ENCODE peak calls at places on chromosomes 1 and 21, in five cellular contexts. One of them, this sample, is unnamed. For H3K9me3, the result is how much of the 10 kb centered on the place peaks cover.

GRCh38 chr1:68600049-68600661 is 103.3 kb upstream of the DEPDC1 start:
- DNase-seq in left lung: no peak
- DNase-seq in left ventricle myocardium inferior: no peak
- DNase-seq in CD4-positive, CD25-positive, alpha-beta regulatory T cell: no peak
- DNase-seq in PC-9: no peak
- DNase-seq in this sample: peak

GRCh38 chr1:109133815-109134214 is 19.9 kb downstream of the ELAPOR1 start:
- DNase-seq in left lung: peak
- DNase-seq in left ventricle myocardium inferior: peak
- DNase-seq in CD4-positive, CD25-positive, alpha-beta regulatory T cell: peak
- DNase-seq in PC-9: no peak
- DNase-seq in this sample: no peak

GRCh38 chr1:118366296-118366695 is 181.3 kb upstream of the SPAG17 start:
- DNase-seq in left lung: no peak
- DNase-seq in left ventricle myocardium inferior: no peak
- DNase-seq in CD4-positive, CD25-positive, alpha-beta regulatory T cell: no peak
- DNase-seq in PC-9: no peak
- DNase-seq in this sample: no peak

GRCh38 chr1:118481091-118481490 is 296.1 kb upstream of the SPAG17 start:
- DNase-seq in left lung: no peak
- DNase-seq in left ventricle myocardium inferior: no peak
- DNase-seq in CD4-positive, CD25-positive, alpha-beta regulatory T cell: no peak
- DNase-seq in PC-9: no peak
- DNase-seq in this sample: no peak

GRCh38 chr1:112906155-112906698 is 49.8 kb downstream of the SLC16A1 start:
- DNase-seq in left lung: no peak
- DNase-seq in left ventricle myocardium inferior: no peak
- DNase-seq in CD4-positive, CD25-positive, alpha-beta regulatory T cell: no peak
- DNase-seq in PC-9: no peak
- DNase-seq in this sample: no peak

GRCh38 chr1:230401763-230402294 is 24.3 kb downstream of the PGBD5 start:
- DNase-seq in left lung: no peak
- DNase-seq in left ventricle myocardium inferior: no peak
- DNase-seq in CD4-positive, CD25-positive, alpha-beta regulatory T cell: no peak
- DNase-seq in PC-9: no peak
- DNase-seq in this sample: peak

GRCh38 chr1:3616861-3617260 is 5.6 kb upstream of the MEGF6 start:
- DNase-seq in left lung: no peak
- DNase-seq in left ventricle myocardium inferior: no peak
- DNase-seq in CD4-positive, CD25-positive, alpha-beta regulatory T cell: no peak
- DNase-seq in PC-9: no peak
- DNase-seq in this sample: no peak

GRCh38 chr1:168729405-168729802 is 398 bp upstream of the DPT start:
- DNase-seq in left lung: no peak
- DNase-seq in left ventricle myocardium inferior: no peak
- DNase-seq in CD4-positive, CD25-positive, alpha-beta regulatory T cell: no peak
- DNase-seq in PC-9: no peak
- DNase-seq in this sample: peak

GRCh38 chr1:160808289-160808688 is 12.3 kb downstream of the LY9 start:
- DNase-seq in left lung: no peak
- DNase-seq in left ventricle myocardium inferior: no peak
- DNase-seq in CD4-positive, CD25-positive, alpha-beta regulatory T cell: no peak
- DNase-seq in PC-9: no peak
- DNase-seq in this sample: no peak

GRCh38 chr1:15426492-15427279 is 11.6 kb upstream of the CTRC start:
- DNase-seq in left lung: no peak
- DNase-seq in left ventricle myocardium inferior: no peak
- DNase-seq in CD4-positive, CD25-positive, alpha-beta regulatory T cell: no peak
- DNase-seq in PC-9: no peak
- DNase-seq in this sample: peak

GRCh38 chr1:45266151-45266801 is 59.9 kb upstream of the ZSWIM5 start:
- DNase-seq in left lung: no peak
- DNase-seq in left ventricle myocardium inferior: peak
- DNase-seq in CD4-positive, CD25-positive, alpha-beta regulatory T cell: no peak
- DNase-seq in PC-9: no peak
- DNase-seq in this sample: peak

GRCh38 chr1:111789666-111790316 is 34.1 kb downstream of the DDX20 start:
- DNase-seq in left lung: no peak
- DNase-seq in left ventricle myocardium inferior: no peak
- DNase-seq in CD4-positive, CD25-positive, alpha-beta regulatory T cell: no peak
- DNase-seq in PC-9: no peak
- DNase-seq in this sample: peak

GRCh38 chr1:91835087-91835521 is 50.8 kb downstream of the TGFBR3 start:
- DNase-seq in left lung: no peak
- DNase-seq in left ventricle myocardium inferior: no peak
- DNase-seq in CD4-positive, CD25-positive, alpha-beta regulatory T cell: no peak
- DNase-seq in PC-9: peak
- DNase-seq in this sample: no peak

GRCh38 chr1:22447581-22448215 is 4.0 kb upstream of the ZBTB40 start:
- DNase-seq in left lung: no peak
- DNase-seq in left ventricle myocardium inferior: no peak
- DNase-seq in CD4-positive, CD25-positive, alpha-beta regulatory T cell: no peak
- DNase-seq in PC-9: no peak
- DNase-seq in this sample: peak

GRCh38 chr1:218570456-218570855 is 225.3 kb downstream of the TGFB2 start:
- DNase-seq in left lung: no peak
- DNase-seq in left ventricle myocardium inferior: no peak
- DNase-seq in CD4-positive, CD25-positive, alpha-beta regulatory T cell: no peak
- DNase-seq in PC-9: no peak
- DNase-seq in this sample: peak

GRCh38 chr1:84632975-84633427 is 57.3 kb downstream of the SSX2IP start:
- DNase-seq in left lung: no peak
- DNase-seq in left ventricle myocardium inferior: no peak
- DNase-seq in CD4-positive, CD25-positive, alpha-beta regulatory T cell: peak
- DNase-seq in PC-9: peak
- DNase-seq in this sample: peak

GRCh38 chr1:161044908-161045748 is 649 bp downstream of the USF1 start:
- DNase-seq in left lung: peak
- DNase-seq in left ventricle myocardium inferior: peak
- DNase-seq in CD4-positive, CD25-positive, alpha-beta regulatory T cell: peak
- DNase-seq in PC-9: peak
- DNase-seq in this sample: peak

GRCh38 chr1:193417945-193418744 is 231.7 kb upstream of the B3GALT2 start:
- DNase-seq in left lung: no peak
- DNase-seq in left ventricle myocardium inferior: no peak
- DNase-seq in CD4-positive, CD25-positive, alpha-beta regulatory T cell: peak
- DNase-seq in PC-9: no peak
- DNase-seq in this sample: peak

GRCh38 chr1:68344208-68344607 is 105.5 kb downstream of the RPE65 start:
- DNase-seq in left lung: no peak
- DNase-seq in left ventricle myocardium inferior: no peak
- DNase-seq in CD4-positive, CD25-positive, alpha-beta regulatory T cell: no peak
- DNase-seq in PC-9: peak
- DNase-seq in this sample: no peak

GRCh38 chr21:24045775-24046215 is 1561.5 kb downstream of the MRPL39 start:
- DNase-seq in left lung: peak
- DNase-seq in left ventricle myocardium inferior: peak
- DNase-seq in CD4-positive, CD25-positive, alpha-beta regulatory T cell: peak
- DNase-seq in PC-9: no peak
- DNase-seq in this sample: peak

GRCh38 chr1:160256396-160257046 is 5.8 kb downstream of the DCAF8 start:
- DNase-seq in left lung: no peak
- DNase-seq in left ventricle myocardium inferior: no peak
- DNase-seq in CD4-positive, CD25-positive, alpha-beta regulatory T cell: no peak
- DNase-seq in PC-9: peak
- DNase-seq in this sample: peak

GRCh38 chr1:233294991-233295774 is at the start of gene PCNX2:
- DNase-seq in left lung: peak
- DNase-seq in left ventricle myocardium inferior: no peak
- DNase-seq in CD4-positive, CD25-positive, alpha-beta regulatory T cell: peak
- DNase-seq in PC-9: peak
- DNase-seq in this sample: peak

GRCh38 chr1:184647471-184647870 is 107.2 kb downstream of the EDEM3 start:
- DNase-seq in left lung: no peak
- DNase-seq in left ventricle myocardium inferior: no peak
- DNase-seq in CD4-positive, CD25-positive, alpha-beta regulatory T cell: no peak
- DNase-seq in PC-9: no peak
- DNase-seq in this sample: peak

GRCh38 chr1:30704271-30704670 is 19.1 kb downstream of the MATN1 start:
- DNase-seq in left lung: no peak
- DNase-seq in left ventricle myocardium inferior: no peak
- DNase-seq in CD4-positive, CD25-positive, alpha-beta regulatory T cell: no peak
- DNase-seq in PC-9: no peak
- DNase-seq in this sample: peak

GRCh38 chr1:42966688-42967609 is 8.3 kb upstream of the SLC2A1 start:
- DNase-seq in left lung: peak
- DNase-seq in left ventricle myocardium inferior: no peak
- DNase-seq in CD4-positive, CD25-positive, alpha-beta regulatory T cell: no peak
- DNase-seq in PC-9: peak
- DNase-seq in this sample: peak

GRCh38 chr1:244211559-244211944 is 160.5 kb downstream of the ZBTB18 start:
- DNase-seq in left lung: no peak
- DNase-seq in left ventricle myocardium inferior: no peak
- DNase-seq in CD4-positive, CD25-positive, alpha-beta regulatory T cell: no peak
- DNase-seq in PC-9: no peak
- DNase-seq in this sample: peak

GRCh38 chr1:73978964-73979363 is 219.0 kb downstream of the LRRIQ3 start:
- DNase-seq in left lung: no peak
- DNase-seq in left ventricle myocardium inferior: no peak
- DNase-seq in CD4-positive, CD25-positive, alpha-beta regulatory T cell: no peak
- DNase-seq in PC-9: no peak
- DNase-seq in this sample: no peak
- H3K9me3 ChIP-seq in left lung: under half
- H3K9me3 ChIP-seq in left ventricle myocardium inferior: under half
- H3K9me3 ChIP-seq in CD4-positive, CD25-positive, alpha-beta regulatory T cell: under half
- H3K9me3 ChIP-seq in PC-9: under half
- H3K9me3 ChIP-seq in this sample: under half

DNA sequence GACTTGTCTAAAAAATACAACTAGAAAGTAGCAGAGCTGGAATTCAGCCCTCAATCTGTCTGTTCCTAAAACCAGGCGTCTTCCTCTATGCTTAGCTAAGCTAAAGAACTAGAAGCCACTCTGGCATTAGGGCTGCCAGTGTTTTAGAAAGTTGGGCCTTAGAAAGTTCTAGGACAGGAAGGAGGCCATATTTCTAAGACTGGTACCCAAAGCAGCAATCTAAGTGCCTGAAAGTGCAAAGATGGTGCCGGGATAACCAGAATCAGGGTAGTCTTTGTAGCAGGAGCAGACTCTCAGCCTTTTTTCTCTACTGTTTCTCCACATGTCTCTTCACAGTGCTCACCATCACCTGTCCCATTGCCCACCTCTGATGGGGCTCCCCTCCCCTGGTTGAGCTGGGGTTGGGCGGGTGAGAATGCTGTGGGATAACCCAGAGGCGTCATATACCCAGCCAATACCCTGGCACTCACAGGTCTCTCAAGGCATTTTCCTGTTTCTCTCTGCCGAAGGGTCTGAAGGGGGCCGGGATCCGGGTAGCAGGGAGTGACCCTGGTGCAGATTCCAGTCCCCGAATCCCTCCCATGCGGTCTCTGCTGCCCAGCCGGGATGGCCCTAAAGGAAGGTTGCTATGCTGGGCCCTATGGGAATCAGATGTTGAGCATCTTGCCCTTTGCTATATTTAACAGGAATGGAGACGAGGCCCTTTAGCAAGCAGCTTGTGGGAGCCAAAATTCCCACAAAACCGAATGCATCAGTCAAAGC is 1.1 kb upstream of the RCSD1 start:
- DNase-seq in left lung: no peak
- DNase-seq in left ventricle myocardium inferior: no peak
- DNase-seq in CD4-positive, CD25-positive, alpha-beta regulatory T cell: no peak
- DNase-seq in PC-9: no peak
- DNase-seq in this sample: no peak
- H3K4me3 ChIP-seq in left lung: peak
- H3K4me3 ChIP-seq in left ventricle myocardium inferior: peak
- H3K4me3 ChIP-seq in CD4-positive, CD25-positive, alpha-beta regulatory T cell: peak
- H3K4me3 ChIP-seq in PC-9: no peak
- H3K4me3 ChIP-seq in this sample: no peak

GRCh38 chr1:247210062-247210385 is 38.2 kb upstream of the ZNF124 start:
- DNase-seq in left lung: no peak
- DNase-seq in left ventricle myocardium inferior: no peak
- DNase-seq in CD4-positive, CD25-positive, alpha-beta regulatory T cell: no peak
- DNase-seq in PC-9: no peak
- DNase-seq in this sample: no peak

GRCh38 chr1:247209306-247209900 is 37.6 kb upstream of the ZNF124 start:
- DNase-seq in left lung: no peak
- DNase-seq in left ventricle myocardium inferior: no peak
- DNase-seq in CD4-positive, CD25-positive, alpha-beta regulatory T cell: no peak
- DNase-seq in PC-9: no peak
- DNase-seq in this sample: peak

DNA sequence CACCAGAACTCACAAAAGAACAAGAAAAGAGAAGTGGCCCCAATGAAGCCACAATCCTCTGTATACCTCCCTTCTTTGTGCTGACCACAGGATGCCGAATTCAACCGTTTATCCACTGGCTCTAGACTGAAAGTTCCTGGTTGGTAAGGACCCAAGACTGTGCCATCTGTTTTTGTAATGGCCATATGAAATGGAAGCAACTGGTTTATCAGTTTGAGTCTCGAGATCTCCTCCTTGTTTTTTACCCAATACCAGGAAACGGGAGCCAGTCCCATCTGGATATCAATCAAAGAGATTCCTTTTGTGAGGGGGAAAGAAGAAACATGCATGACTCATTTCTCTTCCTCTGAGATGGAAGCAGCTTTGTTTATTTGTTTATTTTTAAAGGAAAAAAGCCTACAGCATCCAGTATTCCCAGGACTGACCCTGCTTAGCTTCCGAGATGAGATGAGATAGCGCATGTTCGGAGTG is 32.4 kb upstream of the ZNF124 start:
- DNase-seq in left lung: no peak
- DNase-seq in left ventricle myocardium inferior: no peak
- DNase-seq in CD4-positive, CD25-positive, alpha-beta regulatory T cell: no peak
- DNase-seq in PC-9: no peak
- DNase-seq in this sample: no peak
- H3K9me3 ChIP-seq in left lung: under half
- H3K9me3 ChIP-seq in left ventricle myocardium inferior: under half
- H3K9me3 ChIP-seq in CD4-positive, CD25-positive, alpha-beta regulatory T cell: half or more
- H3K9me3 ChIP-seq in PC-9: under half
- H3K9me3 ChIP-seq in this sample: under half

GRCh38 chr1:13432251-13432650 is 22.0 kb downstream of the PRAMEF20 start:
- DNase-seq in left lung: no peak
- DNase-seq in left ventricle myocardium inferior: no peak
- DNase-seq in CD4-positive, CD25-positive, alpha-beta regulatory T cell: no peak
- DNase-seq in PC-9: no peak
- DNase-seq in this sample: no peak

GRCh38 chr1:13430495-13430894 is 20.2 kb downstream of the PRAMEF20 start:
- DNase-seq in left lung: no peak
- DNase-seq in left ventricle myocardium inferior: no peak
- DNase-seq in CD4-positive, CD25-positive, alpha-beta regulatory T cell: no peak
- DNase-seq in PC-9: no peak
- DNase-seq in this sample: no peak

DNA sequence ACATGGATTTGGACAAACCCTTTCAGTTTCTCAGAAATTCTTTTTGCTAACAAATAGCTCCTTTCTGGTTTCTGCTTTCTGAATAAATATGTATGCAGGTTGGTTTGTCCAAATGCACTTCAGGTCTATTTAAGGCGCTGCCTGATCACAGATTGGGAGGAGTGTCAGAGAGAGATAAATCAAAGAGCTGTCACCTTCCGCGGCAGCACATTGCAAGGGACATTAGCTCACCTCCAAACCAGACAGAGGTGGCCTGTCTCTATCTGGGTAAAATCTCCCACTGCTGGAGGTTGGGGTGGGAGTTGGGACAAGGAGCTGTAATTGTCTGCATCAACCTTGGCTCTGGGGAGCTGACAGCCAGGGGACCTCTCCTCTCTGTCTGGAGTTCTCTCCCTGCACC is 25.2 kb downstream of the PRAMEF20 start:
- DNase-seq in left lung: no peak
- DNase-seq in left ventricle myocardium inferior: no peak
- DNase-seq in CD4-positive, CD25-positive, alpha-beta regulatory T cell: no peak
- DNase-seq in PC-9: no peak
- DNase-seq in this sample: no peak
- H3K4me3 ChIP-seq in left lung: no peak
- H3K4me3 ChIP-seq in left ventricle myocardium inferior: no peak
- H3K4me3 ChIP-seq in CD4-positive, CD25-positive, alpha-beta regulatory T cell: no peak
- H3K4me3 ChIP-seq in PC-9: no peak
- H3K4me3 ChIP-seq in this sample: no peak